ENCODE peak calls at places on chromosomes 3 and 15, in four cellular contexts. G is MG63, L is vagina, J is spleen. E is an unnamed sample.

GRCh38 chr15:85296615-85297402 is 83.6 kb upstream of the AKAP13 start:
- DNase-seq in L (no peak), G (peak), J (peak), E (peak)

GRCh38 chr3:197309528-197310361 is 11.3 kb upstream of the DLG1 start:
- DNase-seq in L (no peak), J (no peak), G (peak), E (no peak)

GRCh38 chr15:38890194-38890593 is 325.6 kb upstream of the RASGRP1 start:
- DNase-seq in L (no peak), J (no peak), G (no peak), E (no peak)

GRCh38 chr3:19074257-19074938 is 73.9 kb upstream of the KCNH8 start:
- DNase-seq in G (no peak), L (no peak), J (no peak), E (no peak)

GRCh38 chr3:42769477-42770131 is 3.4 kb downstream of the CCDC13 start:
- DNase-seq in G (no peak), J (peak), L (no peak), E (no peak)

GRCh38 chr3:24088782-24089181 is 143.7 kb downstream of the NR1D2 start:
- DNase-seq in L (no peak), J (no peak), G (no peak), E (no peak)

GRCh38 chr3:134795776-134796312 is 784 bp downstream of the EPHB1 start:
- DNase-seq in L (peak), J (no peak), G (no peak), E (no peak)

GRCh38 chr3:50254577-50255250 is 14.2 kb upstream of the SEMA3B start:
- DNase-seq in L (no peak), J (peak), G (no peak), E (no peak)

GRCh38 chr3:45105855-45106655 is 40.1 kb downstream of the CDCP1 start:
- DNase-seq in J (no peak), L (no peak), G (peak), E (peak)

GRCh38 chr15:31485911-31486461 is 159.4 kb downstream of the KLF13 start:
- DNase-seq in J (no peak), L (no peak), G (no peak), E (no peak)

GRCh38 chr15:72532991-72533601 is 59.0 kb downstream of the ARIH1 start:
- DNase-seq in G (no peak), L (no peak), J (no peak), E (no peak)

GRCh38 chr3:64295594-64295993 is 70.3 kb upstream of the PRICKLE2 start:
- DNase-seq in G (peak), L (no peak), J (no peak), E (no peak)

GRCh38 chr3:37745079-37745478 is 116.6 kb upstream of the CTDSPL start:
- DNase-seq in J (no peak), L (no peak), G (no peak), E (no peak)

GRCh38 chr3:187738400-187739124 is 6.7 kb downstream of the BCL6 start:
- DNase-seq in L (no peak), J (peak), G (peak), E (peak)

GRCh38 chr15:67241132-67241855 is 13.2 kb downstream of the AAGAB start:
- DNase-seq in G (no peak), J (no peak), L (no peak), E (no peak)

GRCh38 chr3:16048435-16049318 is 125.8 kb upstream of the GALNT15 start:
- DNase-seq in G (peak), L (no peak), J (no peak), E (peak)

GRCh38 chr15:64842099-64842940 is 605 bp downstream of the PLEKHO2 start:
- DNase-seq in J (no peak), G (peak), L (no peak), E (no peak)

GRCh38 chr3:1439395-1439794 is 346.6 kb downstream of the CNTN6 start:
- DNase-seq in J (no peak), L (no peak), G (no peak), E (no peak)

GRCh38 chr3:125051715-125052581 is 3.8 kb downstream of the HEG1 start:
- DNase-seq in L (no peak), J (peak), G (peak), E (peak)

GRCh38 chr3:187739561-187740445 is 5.5 kb downstream of the BCL6 start:
- DNase-seq in L (no peak), J (peak), G (peak), E (peak)

GRCh38 chr3:195036203-195037016 is 234.5 kb downstream of the XXYLT1 start:
- DNase-seq in G (no peak), J (no peak), L (no peak), E (no peak)

GRCh38 chr3:29280675-29281264 is at the start of gene RBMS3:
- DNase-seq in L (no peak), G (peak), J (peak), E (no peak)

GRCh38 chr3:122415762-122416654 is at the start of gene WDR5B:
- DNase-seq in G (peak), L (peak), J (peak), E (peak)

GRCh38 chr3:122416966-122417365 is 1.1 kb upstream of the WDR5B start:
- DNase-seq in J (peak), L (no peak), G (no peak), E (no peak)

GRCh38 chr3:122410639-122411038 is 5.2 kb downstream of the WDR5B start:
- DNase-seq in G (no peak), J (no peak), L (no peak), E (no peak)

GRCh38 chr3:122415104-122415744 is 638 bp downstream of the WDR5B start:
- DNase-seq in G (peak), J (no peak), L (no peak), E (peak)

GRCh38 chr3:122414391-122414790 is 1.5 kb downstream of the WDR5B start:
- DNase-seq in J (no peak), G (no peak), L (no peak), E (no peak)
- H3K4me3 ChIP-seq in J (no peak), G (no peak), L (no peak), E (no peak)

GRCh38 chr15:48642795-48643194 is 2.7 kb downstream of the FBN1 start:
- DNase-seq in L (no peak), J (no peak), G (no peak), E (no peak)
- H3K4me3 ChIP-seq in L (peak), J (peak), G (peak), E (no peak)

GRCh38 chr3:111899966-111900365 is 40.9 kb downstream of the PHLDB2 start:
- DNase-seq in L (no peak), J (no peak), G (no peak), E (no peak)
- H3K4me3 ChIP-seq in L (no peak), J (no peak), G (no peak), E (no peak)

DNA sequence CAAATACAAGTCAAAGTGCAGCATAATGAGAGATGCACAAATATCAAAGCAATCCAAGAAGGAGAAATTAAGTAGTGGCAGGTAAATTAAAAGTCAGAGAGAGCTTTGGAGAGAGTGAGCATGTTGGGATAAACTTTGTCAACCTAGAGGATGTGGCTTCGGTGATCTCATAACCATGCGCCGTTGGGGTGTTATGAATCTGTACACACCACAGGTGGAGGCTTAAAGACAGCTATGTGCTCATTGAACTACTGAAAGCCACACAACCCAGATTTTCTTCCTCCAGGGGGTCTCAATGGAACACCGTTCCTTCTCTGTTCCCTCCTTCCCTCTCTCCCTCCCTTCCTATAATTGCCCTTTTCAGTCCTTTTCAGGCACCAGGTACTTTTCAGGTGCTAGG is 52.0 kb downstream of the SUCNR1 start:
- DNase-seq in J (no peak), G (peak), L (no peak), E (no peak)
- H3K4me3 ChIP-seq in J (no peak), G (no peak), L (no peak), E (no peak)

GRCh38 chr15:96948981-96949380 is 618.5 kb downstream of the NR2F2 start:
- DNase-seq in L (no peak), G (no peak), J (no peak), E (no peak)

GRCh38 chr15:96947830-96948229 is 617.3 kb downstream of the NR2F2 start:
- DNase-seq in G (peak), J (no peak), L (no peak), E (no peak)

GRCh38 chr15:96947296-96947695 is 616.8 kb downstream of the NR2F2 start:
- DNase-seq in J (no peak), L (no peak), G (no peak), E (no peak)
- H3K4me3 ChIP-seq in J (no peak), L (no peak), G (no peak), E (no peak)

DNA sequence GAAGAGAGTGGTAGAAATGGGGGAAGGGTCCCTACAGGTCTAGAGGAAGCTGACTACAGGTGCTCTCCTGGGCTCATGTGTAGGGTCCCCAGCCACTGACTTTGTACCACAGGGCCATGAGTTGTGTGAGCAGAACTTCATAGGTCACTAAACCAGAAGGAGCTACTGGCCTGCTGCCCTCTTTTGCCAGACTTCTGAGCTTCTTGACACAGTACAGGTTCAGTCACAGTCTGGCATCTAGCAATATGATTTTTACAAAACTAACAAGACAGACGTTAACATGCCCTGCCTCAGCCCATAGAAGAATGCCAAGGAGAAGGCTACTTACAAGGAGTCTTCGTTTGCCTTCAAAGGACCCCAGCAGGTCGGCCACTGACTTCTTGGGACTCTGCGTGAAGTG is 3.2 kb downstream of the CCDC80 start:
- DNase-seq in J (no peak), G (no peak), L (no peak), E (no peak)
- H3K4me3 ChIP-seq in J (peak), G (peak), L (peak), E (no peak)